ENCODE peak calls at places on chromosomes 2 and 18, in eight cellular contexts. One of them, this sample, is unnamed.

GRCh38 chr2:200810252-200810650 is 1.5 kb upstream of the BZW1 start:
- DNase-seq in hypothalamus: no peak
- DNase-seq in T-helper 1 cell: no peak
- DNase-seq in tibial nerve: no peak
- DNase-seq in astrocyte of the cerebellum: no peak
- DNase-seq in stimulated activated CD8-positive, alpha-beta memory T cell treated with anti-CD3 and anti-CD28 coated beads, Interleukin-12 subunit alpha, Interleukin-12 subunit beta, amount 100 ng/mL, for 1 hour: no peak
- DNase-seq in HTR-8/SVneo: no peak
- DNase-seq in germinal center: no peak
- DNase-seq in this sample: no peak

GRCh38 chr2:85768713-85769112 is 14.9 kb downstream of the ATOH8 start:
- DNase-seq in hypothalamus: no peak
- DNase-seq in T-helper 1 cell: no peak
- DNase-seq in tibial nerve: no peak
- DNase-seq in astrocyte of the cerebellum: no peak
- DNase-seq in stimulated activated CD8-positive, alpha-beta memory T cell treated with anti-CD3 and anti-CD28 coated beads, Interleukin-12 subunit alpha, Interleukin-12 subunit beta, amount 100 ng/mL, for 1 hour: no peak
- DNase-seq in HTR-8/SVneo: no peak
- DNase-seq in germinal center: no peak
- DNase-seq in this sample: no peak

GRCh38 chr2:207073791-207074678 is 91.7 kb downstream of the KLF7 start:
- DNase-seq in hypothalamus: peak
- DNase-seq in T-helper 1 cell: no peak
- DNase-seq in tibial nerve: no peak
- DNase-seq in astrocyte of the cerebellum: no peak
- DNase-seq in stimulated activated CD8-positive, alpha-beta memory T cell treated with anti-CD3 and anti-CD28 coated beads, Interleukin-12 subunit alpha, Interleukin-12 subunit beta, amount 100 ng/mL, for 1 hour: no peak
- DNase-seq in HTR-8/SVneo: peak
- DNase-seq in germinal center: peak
- DNase-seq in this sample: peak

GRCh38 chr2:11363868-11364564 is 19.6 kb upstream of the ROCK2 start:
- DNase-seq in hypothalamus: no peak
- DNase-seq in T-helper 1 cell: no peak
- DNase-seq in tibial nerve: no peak
- DNase-seq in astrocyte of the cerebellum: no peak
- DNase-seq in stimulated activated CD8-positive, alpha-beta memory T cell treated with anti-CD3 and anti-CD28 coated beads, Interleukin-12 subunit alpha, Interleukin-12 subunit beta, amount 100 ng/mL, for 1 hour: no peak
- DNase-seq in HTR-8/SVneo: no peak
- DNase-seq in germinal center: no peak
- DNase-seq in this sample: no peak

GRCh38 chr2:132815522-132815921 is 145.5 kb upstream of the LYPD1 start:
- DNase-seq in hypothalamus: no peak
- DNase-seq in T-helper 1 cell: no peak
- DNase-seq in tibial nerve: no peak
- DNase-seq in astrocyte of the cerebellum: peak
- DNase-seq in stimulated activated CD8-positive, alpha-beta memory T cell treated with anti-CD3 and anti-CD28 coated beads, Interleukin-12 subunit alpha, Interleukin-12 subunit beta, amount 100 ng/mL, for 1 hour: no peak
- DNase-seq in HTR-8/SVneo: no peak
- DNase-seq in germinal center: no peak
- DNase-seq in this sample: no peak

GRCh38 chr2:135994281-135994680 is 8.9 kb upstream of the DARS1 start:
- DNase-seq in hypothalamus: no peak
- DNase-seq in T-helper 1 cell: no peak
- DNase-seq in tibial nerve: no peak
- DNase-seq in astrocyte of the cerebellum: no peak
- DNase-seq in stimulated activated CD8-positive, alpha-beta memory T cell treated with anti-CD3 and anti-CD28 coated beads, Interleukin-12 subunit alpha, Interleukin-12 subunit beta, amount 100 ng/mL, for 1 hour: no peak
- DNase-seq in HTR-8/SVneo: no peak
- DNase-seq in germinal center: no peak
- DNase-seq in this sample: no peak

GRCh38 chr2:98547092-98547798 is 61.1 kb downstream of the COA5 start:
- DNase-seq in hypothalamus: no peak
- DNase-seq in T-helper 1 cell: no peak
- DNase-seq in tibial nerve: no peak
- DNase-seq in astrocyte of the cerebellum: no peak
- DNase-seq in stimulated activated CD8-positive, alpha-beta memory T cell treated with anti-CD3 and anti-CD28 coated beads, Interleukin-12 subunit alpha, Interleukin-12 subunit beta, amount 100 ng/mL, for 1 hour: no peak
- DNase-seq in HTR-8/SVneo: no peak
- DNase-seq in germinal center: no peak
- DNase-seq in this sample: no peak

GRCh38 chr18:61883547-61883946 is 9.3 kb downstream of the RNF152 start:
- DNase-seq in hypothalamus: no peak
- DNase-seq in T-helper 1 cell: no peak
- DNase-seq in tibial nerve: no peak
- DNase-seq in astrocyte of the cerebellum: no peak
- DNase-seq in stimulated activated CD8-positive, alpha-beta memory T cell treated with anti-CD3 and anti-CD28 coated beads, Interleukin-12 subunit alpha, Interleukin-12 subunit beta, amount 100 ng/mL, for 1 hour: no peak
- DNase-seq in HTR-8/SVneo: no peak
- DNase-seq in germinal center: no peak
- DNase-seq in this sample: no peak

GRCh38 chr18:2729757-2730156 is 74.2 kb downstream of the SMCHD1 start:
- DNase-seq in hypothalamus: no peak
- DNase-seq in T-helper 1 cell: no peak
- DNase-seq in tibial nerve: no peak
- DNase-seq in astrocyte of the cerebellum: no peak
- DNase-seq in stimulated activated CD8-positive, alpha-beta memory T cell treated with anti-CD3 and anti-CD28 coated beads, Interleukin-12 subunit alpha, Interleukin-12 subunit beta, amount 100 ng/mL, for 1 hour: no peak
- DNase-seq in HTR-8/SVneo: no peak
- DNase-seq in germinal center: no peak
- DNase-seq in this sample: no peak

GRCh38 chr2:238883315-238884004 is 35.6 kb downstream of the TWIST2 start:
- DNase-seq in hypothalamus: no peak
- DNase-seq in T-helper 1 cell: no peak
- DNase-seq in tibial nerve: no peak
- DNase-seq in astrocyte of the cerebellum: peak
- DNase-seq in stimulated activated CD8-positive, alpha-beta memory T cell treated with anti-CD3 and anti-CD28 coated beads, Interleukin-12 subunit alpha, Interleukin-12 subunit beta, amount 100 ng/mL, for 1 hour: no peak
- DNase-seq in HTR-8/SVneo: no peak
- DNase-seq in germinal center: no peak
- DNase-seq in this sample: no peak

GRCh38 chr2:160516547-160517365 is 23.1 kb upstream of the RBMS1 start:
- DNase-seq in hypothalamus: no peak
- DNase-seq in T-helper 1 cell: no peak
- DNase-seq in tibial nerve: no peak
- DNase-seq in astrocyte of the cerebellum: peak
- DNase-seq in stimulated activated CD8-positive, alpha-beta memory T cell treated with anti-CD3 and anti-CD28 coated beads, Interleukin-12 subunit alpha, Interleukin-12 subunit beta, amount 100 ng/mL, for 1 hour: no peak
- DNase-seq in HTR-8/SVneo: no peak
- DNase-seq in germinal center: no peak
- DNase-seq in this sample: no peak

GRCh38 chr18:29157905-29158304 is 981.0 kb upstream of the CDH2 start:
- DNase-seq in hypothalamus: no peak
- DNase-seq in T-helper 1 cell: no peak
- DNase-seq in tibial nerve: no peak
- DNase-seq in astrocyte of the cerebellum: no peak
- DNase-seq in stimulated activated CD8-positive, alpha-beta memory T cell treated with anti-CD3 and anti-CD28 coated beads, Interleukin-12 subunit alpha, Interleukin-12 subunit beta, amount 100 ng/mL, for 1 hour: no peak
- DNase-seq in HTR-8/SVneo: no peak
- DNase-seq in germinal center: no peak
- DNase-seq in this sample: no peak

GRCh38 chr2:45263147-45263546 is 253.9 kb upstream of the SIX2 start:
- DNase-seq in hypothalamus: no peak
- DNase-seq in T-helper 1 cell: no peak
- DNase-seq in tibial nerve: no peak
- DNase-seq in astrocyte of the cerebellum: no peak
- DNase-seq in stimulated activated CD8-positive, alpha-beta memory T cell treated with anti-CD3 and anti-CD28 coated beads, Interleukin-12 subunit alpha, Interleukin-12 subunit beta, amount 100 ng/mL, for 1 hour: no peak
- DNase-seq in HTR-8/SVneo: peak
- DNase-seq in germinal center: no peak
- DNase-seq in this sample: no peak

GRCh38 chr18:77321823-77322805 is 72.5 kb downstream of the GALR1 start:
- DNase-seq in hypothalamus: no peak
- DNase-seq in T-helper 1 cell: no peak
- DNase-seq in tibial nerve: no peak
- DNase-seq in astrocyte of the cerebellum: no peak
- DNase-seq in stimulated activated CD8-positive, alpha-beta memory T cell treated with anti-CD3 and anti-CD28 coated beads, Interleukin-12 subunit alpha, Interleukin-12 subunit beta, amount 100 ng/mL, for 1 hour: no peak
- DNase-seq in HTR-8/SVneo: no peak
- DNase-seq in germinal center: no peak
- DNase-seq in this sample: no peak

GRCh38 chr2:72994282-72994990 is 77.1 kb downstream of the SFXN5 start:
- DNase-seq in hypothalamus: no peak
- DNase-seq in T-helper 1 cell: no peak
- DNase-seq in tibial nerve: no peak
- DNase-seq in astrocyte of the cerebellum: no peak
- DNase-seq in stimulated activated CD8-positive, alpha-beta memory T cell treated with anti-CD3 and anti-CD28 coated beads, Interleukin-12 subunit alpha, Interleukin-12 subunit beta, amount 100 ng/mL, for 1 hour: no peak
- DNase-seq in HTR-8/SVneo: no peak
- DNase-seq in germinal center: no peak
- DNase-seq in this sample: no peak

GRCh38 chr2:37287966-37288365 is 36.7 kb downstream of the PRKD3 start:
- DNase-seq in hypothalamus: no peak
- DNase-seq in T-helper 1 cell: no peak
- DNase-seq in tibial nerve: no peak
- DNase-seq in astrocyte of the cerebellum: no peak
- DNase-seq in stimulated activated CD8-positive, alpha-beta memory T cell treated with anti-CD3 and anti-CD28 coated beads, Interleukin-12 subunit alpha, Interleukin-12 subunit beta, amount 100 ng/mL, for 1 hour: no peak
- DNase-seq in HTR-8/SVneo: peak
- DNase-seq in germinal center: peak
- DNase-seq in this sample: peak

GRCh38 chr2:127622561-127623387 is 23.2 kb upstream of the GPR17 start:
- DNase-seq in hypothalamus: no peak
- DNase-seq in T-helper 1 cell: peak
- DNase-seq in tibial nerve: peak
- DNase-seq in astrocyte of the cerebellum: no peak
- DNase-seq in stimulated activated CD8-positive, alpha-beta memory T cell treated with anti-CD3 and anti-CD28 coated beads, Interleukin-12 subunit alpha, Interleukin-12 subunit beta, amount 100 ng/mL, for 1 hour: no peak
- DNase-seq in HTR-8/SVneo: no peak
- DNase-seq in germinal center: no peak
- DNase-seq in this sample: no peak

GRCh38 chr2:209348453-209348852 is 75.4 kb upstream of the MAP2 start:
- DNase-seq in hypothalamus: no peak
- DNase-seq in T-helper 1 cell: no peak
- DNase-seq in tibial nerve: no peak
- DNase-seq in astrocyte of the cerebellum: peak
- DNase-seq in stimulated activated CD8-positive, alpha-beta memory T cell treated with anti-CD3 and anti-CD28 coated beads, Interleukin-12 subunit alpha, Interleukin-12 subunit beta, amount 100 ng/mL, for 1 hour: no peak
- DNase-seq in HTR-8/SVneo: no peak
- DNase-seq in germinal center: no peak
- DNase-seq in this sample: no peak

GRCh38 chr2:223641062-223641461 is 38.9 kb upstream of the SCG2 start:
- DNase-seq in hypothalamus: no peak
- DNase-seq in T-helper 1 cell: no peak
- DNase-seq in tibial nerve: no peak
- DNase-seq in astrocyte of the cerebellum: no peak
- DNase-seq in stimulated activated CD8-positive, alpha-beta memory T cell treated with anti-CD3 and anti-CD28 coated beads, Interleukin-12 subunit alpha, Interleukin-12 subunit beta, amount 100 ng/mL, for 1 hour: no peak
- DNase-seq in HTR-8/SVneo: peak
- DNase-seq in germinal center: no peak
- DNase-seq in this sample: no peak